ENCODE peak calls at places on chromosomes 3 and 15, in six cellular contexts. E is Peyer's patch, F is breast epithelium, W is GM12878, A is GM13976, O is pancreas. P is an unnamed sample.

GRCh38 chr3:11641316-11641682 is 2.4 kb downstream of the VGLL4 start:
- DNase-seq in E (no peak), F (no peak), W (no peak), A (no peak), O (no peak), P (no peak)

GRCh38 chr15:57503911-57504598 is 87.6 kb upstream of the MYZAP start:
- DNase-seq in E (no peak), F (no peak), W (no peak), A (no peak), O (no peak), P (no peak)

GRCh38 chr3:196288141-196288460 is 575 bp upstream of the PCYT1A start:
- DNase-seq in E (no peak), F (no peak), W (no peak), A (no peak), O (no peak), P (no peak)

GRCh38 chr3:79056498-79056897 is 711.3 kb downstream of the ROBO1 start:
- DNase-seq in E (no peak), F (no peak), W (no peak), A (no peak), O (no peak), P (no peak)

GRCh38 chr3:196179380-196180308 is 31.6 kb downstream of the ZDHHC19 start:
- DNase-seq in E (peak), F (no peak), W (peak), A (peak), O (no peak), P (peak)

GRCh38 chr3:150169279-150169970 is 198.7 kb upstream of the PFN2 start:
- DNase-seq in E (no peak), F (no peak), W (no peak), A (no peak), O (no peak), P (no peak)

GRCh38 chr3:106534206-106534605 is 665.4 kb upstream of the CBLB start:
- DNase-seq in E (peak), F (no peak), W (no peak), A (no peak), O (no peak), P (no peak)

GRCh38 chr15:67884009-67884408 is 44.2 kb upstream of the RNU6-1 start:
- DNase-seq in E (no peak), F (no peak), W (no peak), A (no peak), O (no peak), P (no peak)

GRCh38 chr3:54046677-54047214 is 75.6 kb upstream of the CACNA2D3 start:
- DNase-seq in E (no peak), F (no peak), W (no peak), A (no peak), O (peak), P (no peak)

DNA sequence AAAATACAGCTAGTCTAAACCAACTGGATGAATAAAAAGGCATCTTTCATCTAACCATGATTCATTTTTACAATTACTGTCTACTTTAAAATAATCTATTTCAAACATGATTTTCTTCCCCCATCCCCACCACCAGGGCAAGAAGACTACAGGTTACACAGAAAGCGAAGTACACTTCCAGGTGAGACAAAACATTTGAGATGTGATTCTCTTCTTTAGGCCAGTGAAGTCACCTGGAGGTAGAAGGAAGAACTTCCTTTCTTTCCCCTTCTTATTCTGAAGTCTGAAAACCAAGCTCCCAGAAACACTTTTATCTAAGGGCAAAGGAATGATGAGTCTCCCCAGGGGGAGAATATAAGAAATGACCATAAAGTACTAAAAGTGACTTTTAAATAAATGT is 36.7 kb downstream of the SHQ1 start:
- DNase-seq in E (no peak), F (no peak), W (no peak), A (no peak), O (no peak), P (no peak)
- TF ChIP-seq CTCF in E (peak), F (peak), W (no peak), A (no peak), O (no peak), P (no peak)

GRCh38 chr15:58573270-58573669 is 141.5 kb downstream of the LIPC start:
- DNase-seq in E (peak), F (no peak), W (no peak), A (no peak), O (no peak), P (no peak)
- TF ChIP-seq CTCF in E (no peak), F (no peak), W (no peak), A (no peak), O (no peak), P (no peak)

DNA sequence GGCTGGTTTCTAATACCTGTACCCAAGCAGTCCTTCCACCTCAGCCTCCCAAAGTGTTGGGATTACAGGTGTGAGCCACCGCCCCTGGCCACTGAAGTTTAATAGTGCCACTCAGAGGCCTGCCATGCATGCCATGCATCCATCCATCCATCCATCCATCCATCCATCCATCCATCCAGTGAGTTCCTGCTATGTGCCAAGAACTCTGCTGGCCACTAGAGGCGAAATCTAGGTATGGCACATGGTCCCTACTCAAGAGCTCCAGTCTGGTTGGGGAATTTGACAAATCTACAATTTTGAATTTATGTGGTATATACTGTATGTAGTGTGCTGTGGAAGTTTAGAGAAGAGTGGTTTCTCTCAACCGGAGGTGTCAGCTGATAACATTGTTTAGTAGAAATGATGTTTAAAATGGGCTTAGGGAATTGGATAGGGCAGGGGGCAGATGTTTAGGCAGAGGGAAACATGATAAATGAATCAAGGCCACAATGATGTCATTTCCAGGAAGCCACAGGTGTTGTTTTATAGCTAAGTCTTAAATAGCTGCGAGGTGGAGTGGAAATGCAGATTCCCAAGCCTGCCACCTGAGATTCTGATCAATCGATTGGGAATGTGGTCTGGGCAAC is 384.4 kb upstream of the C2CD4B start:
- DNase-seq in E (peak), F (no peak), W (no peak), A (no peak), O (peak), P (peak)
- TF ChIP-seq CTCF in E (no peak), F (peak), W (peak), A (peak), O (no peak), P (peak)

DNA sequence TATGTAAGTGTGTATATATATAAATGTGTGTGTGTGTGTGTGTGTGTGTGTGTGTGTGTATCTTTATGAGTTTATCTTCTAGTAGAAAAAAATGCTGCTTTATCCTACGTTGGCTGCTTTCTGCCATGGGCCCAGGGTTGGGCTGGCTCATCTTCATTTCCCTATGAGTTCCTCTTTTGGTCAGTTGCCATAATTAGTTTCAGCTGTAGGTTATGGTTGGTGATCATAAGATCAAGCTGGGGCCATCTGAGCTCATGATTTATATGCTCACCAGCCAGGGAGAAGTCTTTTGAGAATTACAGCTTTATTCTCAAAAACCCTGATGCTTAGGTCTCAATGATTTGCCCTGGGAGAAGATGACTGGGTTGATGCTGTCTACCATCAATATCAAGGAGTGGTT is 775.8 kb upstream of the ARPP21 start:
- DNase-seq in E (no peak), F (no peak), W (no peak), A (no peak), O (no peak), P (no peak)
- TF ChIP-seq CTCF in E (no peak), F (no peak), W (no peak), A (no peak), O (no peak), P (no peak)

GRCh38 chr3:132183811-132184210 is 133.4 kb upstream of the ACP3 start:
- DNase-seq in E (no peak), F (no peak), W (no peak), A (no peak), O (no peak), P (no peak)

GRCh38 chr3:132174500-132174899 is 139.7 kb upstream of the CPNE4 start:
- DNase-seq in E (no peak), F (no peak), W (no peak), A (no peak), O (no peak), P (no peak)

GRCh38 chr3:132180337-132180791 is 136.8 kb upstream of the ACP3 start:
- DNase-seq in E (no peak), F (no peak), W (peak), A (peak), O (no peak), P (peak)
- TF ChIP-seq CTCF in E (no peak), F (peak), W (peak), A (peak), O (no peak), P (peak)

P was measured in GM10248.